ENCODE peak calls at places on chromosomes 12 and 14, in ten cellular contexts. G is sigmoid colon, K is suprapubic skin, S is stomach, T is HL-60, W is K562, R is transverse colon, A is esophagus muscularis mucosa, X is Panc1, Z is prostate gland. M is an unnamed sample.

GRCh38 chr14:84482256-84483071 is 1047.5 kb upstream of the FLRT2 start:
- DNase-seq in G (no peak), K (no peak), S (no peak), T (no peak), W (no peak), R (no peak), A (no peak), X (no peak), Z (no peak), M (no peak)

GRCh38 chr12:50734409-50735263 is 29.3 kb upstream of the ATF1 start:
- DNase-seq in G (no peak), K (no peak), S (no peak), T (no peak), W (peak), R (no peak), A (no peak), X (peak), Z (no peak), M (no peak)

GRCh38 chr12:51323966-51324895 is at the start of gene BIN2:
- DNase-seq in G (no peak), K (peak), S (peak), T (peak), W (no peak), R (peak), A (no peak), X (no peak), Z (no peak), M (peak)

GRCh38 chr14:66624319-66624937 is 116.5 kb downstream of the GPHN start:
- DNase-seq in G (peak), K (no peak), S (peak), T (no peak), W (peak), R (peak), A (no peak), X (peak), Z (peak), M (no peak)

GRCh38 chr14:33686856-33687255 is 264.0 kb downstream of the EGLN3 start:
- DNase-seq in G (no peak), K (no peak), S (no peak), T (no peak), W (no peak), R (no peak), A (no peak), X (no peak), Z (no peak), M (no peak)

GRCh38 chr12:4243098-4243795 is 30.3 kb upstream of the CCND2 start:
- DNase-seq in G (no peak), K (no peak), S (no peak), T (no peak), W (no peak), R (no peak), A (peak), X (no peak), Z (no peak), M (no peak)

GRCh38 chr14:54350196-54350595 is 46.6 kb upstream of the CDKN3 start:
- DNase-seq in G (no peak), K (no peak), S (no peak), T (no peak), W (no peak), R (no peak), A (no peak), X (no peak), Z (no peak), M (no peak)

GRCh38 chr12:1047898-1048660 is 57.1 kb downstream of the ERC1 start:
- DNase-seq in G (no peak), K (no peak), S (no peak), T (peak), W (no peak), R (no peak), A (no peak), X (no peak), Z (no peak), M (no peak)

GRCh38 chr14:106174206-106174605 is 647.8 kb downstream of the TMEM121 start:
- DNase-seq in G (no peak), K (no peak), S (peak), T (no peak), W (no peak), R (peak), A (peak), X (no peak), Z (no peak), M (peak)

GRCh38 chr14:21723431-21724045 is 49.9 kb upstream of the OR4E1 start:
- DNase-seq in G (no peak), K (no peak), S (no peak), T (no peak), W (peak), R (peak), A (no peak), X (no peak), Z (no peak), M (no peak)

GRCh38 chr14:90522585-90523191 is 125.9 kb downstream of the CALM1 start:
- DNase-seq in G (peak), K (no peak), S (peak), T (no peak), W (no peak), R (peak), A (no peak), X (no peak), Z (peak), M (peak)

GRCh38 chr14:61695695-61696527 is 598 bp downstream of the HIF1A start:
- DNase-seq in G (peak), K (peak), S (peak), T (no peak), W (peak), R (peak), A (peak), X (no peak), Z (peak), M (peak)
- TF ChIP-seq POLR2AphosphoS5 in G (no peak), K (no peak), S (no peak), T (no peak), W (no peak), R (peak), A (peak), X (no peak), Z (no peak), M (peak)

GRCh38 chr12:47904647-47905312 is at the start of gene VDR:
- DNase-seq in G (peak), K (peak), S (peak), T (peak), W (peak), R (peak), A (peak), X (peak), Z (peak), M (peak)
- TF ChIP-seq CTCF in G (no peak), K (no peak), S (no peak), T (peak), W (no peak), R (no peak), A (peak), X (no peak), Z (no peak), M (peak)

DNA sequence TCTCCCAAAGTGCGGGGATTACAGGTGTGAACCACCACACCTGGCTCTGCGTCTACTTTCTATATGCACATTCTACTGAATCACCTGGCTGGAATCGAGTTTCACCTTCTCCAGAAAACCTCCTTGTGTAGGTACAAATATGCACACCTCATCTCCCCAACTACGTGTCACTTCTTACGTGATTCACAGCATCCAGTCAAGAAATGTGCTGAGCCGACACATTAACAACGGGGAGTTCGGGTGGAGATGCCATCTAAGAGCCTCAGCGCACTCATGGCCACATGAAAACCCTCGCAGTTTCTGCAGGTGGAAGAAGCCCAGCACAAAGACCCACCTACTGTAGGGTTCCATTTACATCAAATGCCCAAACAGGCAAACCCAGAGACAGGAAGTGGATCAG is 29.3 kb downstream of the P2RX2 start:
- DNase-seq in G (no peak), K (no peak), S (no peak), T (no peak), W (no peak), R (no peak), A (no peak), X (no peak), Z (no peak), M (peak)
- H3K27ac ChIP-seq in G (no peak), K (no peak), S (no peak), T (no peak), W (no peak), R (no peak), A (no peak), X (no peak), Z (no peak), M (no peak)

DNA sequence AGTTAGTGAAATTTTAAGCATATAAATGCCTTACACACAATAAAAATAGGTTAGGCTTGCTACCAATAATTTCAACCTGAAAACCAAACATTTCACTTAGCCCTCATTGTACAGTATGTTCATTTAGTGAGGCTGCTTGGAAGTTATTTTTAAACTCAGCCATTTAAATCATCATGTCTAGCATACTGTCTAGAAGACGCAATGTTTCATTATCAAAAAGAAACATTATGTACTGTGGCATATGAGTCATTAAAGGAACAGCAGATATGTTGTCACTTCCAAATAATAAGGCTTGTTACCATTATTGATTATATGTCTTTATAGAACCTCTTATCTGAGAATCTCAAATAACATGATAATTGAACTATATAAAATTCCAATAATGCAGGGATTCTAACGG is 304.7 kb downstream of the RMST start:
- DNase-seq in G (no peak), K (no peak), S (no peak), T (no peak), W (no peak), R (no peak), A (no peak), X (no peak), Z (no peak), M (no peak)
- TF ChIP-seq POLR2AphosphoS5 in G (no peak), K (no peak), S (no peak), T (no peak), W (no peak), R (no peak), A (peak), X (no peak), Z (no peak), M (no peak)

GRCh38 chr14:56280843-56281242 is 162.6 kb downstream of the PELI2 start:
- DNase-seq in G (no peak), K (no peak), S (no peak), T (no peak), W (no peak), R (no peak), A (no peak), X (no peak), Z (no peak), M (no peak)
- TF ChIP-seq CTCF in G (no peak), K (no peak), S (no peak), T (no peak), W (no peak), R (no peak), A (no peak), X (no peak), Z (no peak), M (no peak)

GRCh38 chr12:56487448-56488040 is 417 bp downstream of the GLS2 start:
- DNase-seq in G (peak), K (peak), S (peak), T (no peak), W (no peak), R (peak), A (no peak), X (no peak), Z (peak), M (no peak)
- H3K27ac ChIP-seq in G (peak), K (peak), S (no peak), T (no peak), W (no peak), R (peak), A (peak), X (no peak), Z (peak), M (peak)

GRCh38 chr12:100266802-100267602 is at the start of the genes DEPDC4 and SCYL2:
- DNase-seq in G (peak), K (peak), S (peak), T (peak), W (peak), R (peak), A (peak), X (peak), Z (peak), M (peak)
- TF ChIP-seq POLR2AphosphoS5 in G (peak), K (peak), S (peak), T (peak), W (peak), R (peak), A (peak), X (peak), Z (peak), M (peak)

GRCh38 chr12:6873094-6874006 is at the start of gene SPSB2:
- DNase-seq in G (peak), K (peak), S (peak), T (peak), W (peak), R (peak), A (peak), X (no peak), Z (peak), M (peak)
- TF ChIP-seq CTCF in G (no peak), K (no peak), S (no peak), T (no peak), W (no peak), R (no peak), A (no peak), X (no peak), Z (no peak), M (no peak)

DNA sequence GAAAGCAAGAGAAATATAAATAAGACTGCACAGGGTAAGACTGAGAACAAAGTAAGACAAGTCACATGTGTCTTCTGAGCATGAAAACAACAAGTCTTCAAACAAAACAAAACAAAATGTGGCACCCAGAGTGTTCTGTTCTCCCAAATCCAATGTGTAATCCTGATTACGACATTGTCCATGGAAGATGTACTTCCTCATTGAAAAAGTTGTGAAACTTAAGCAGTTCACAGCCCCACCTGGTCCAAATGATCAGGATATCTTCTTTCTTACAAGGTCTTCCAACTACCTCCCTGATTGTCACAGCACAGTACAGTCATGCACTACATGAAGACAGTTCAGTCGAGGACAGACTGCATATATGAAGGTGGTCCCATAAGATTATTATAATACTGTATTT is 23.3 kb upstream of the NEK9 start:
- DNase-seq in G (no peak), K (no peak), S (no peak), T (no peak), W (no peak), R (no peak), A (no peak), X (no peak), Z (no peak), M (no peak)
- H3K27ac ChIP-seq in G (peak), K (peak), S (peak), T (no peak), W (no peak), R (peak), A (peak), X (no peak), Z (no peak), M (no peak)

M was measured in spleen.